ENCODE peak calls at places on chromosomes 2 and 18, in six cellular contexts. Z is choroid plexus epithelial cell, X is prostate gland, I is H9, M is pancreas, U is AG04449. Y is an unnamed sample.
A peak's percentile ranks its signal among the peaks of the same experiment; 100 is the strongest.

GRCh38 chr18:4125246-4125938 is 329.7 kb downstream of the DLGAP1 start:
- DNase-seq in Z (no peak), M (no peak), U (no peak), X (no peak), I (peak; percentile 73), Y (no peak)

GRCh38 chr2:28419003-28419704 is 26.5 kb downstream of the FOSL2 start:
- DNase-seq in Z (no peak), X (no peak), M (no peak), U (no peak), I (no peak), Y (peak; percentile 45)

GRCh38 chr2:101608411-101609317 is 88.8 kb upstream of the MAP4K4 start:
- DNase-seq in Z (no peak), X (no peak), U (no peak), M (no peak), I (no peak), Y (no peak)

GRCh38 chr18:3604626-3605408 is 154.8 kb downstream of the TGIF1 start:
- DNase-seq in I (no peak), X (no peak), U (peak; percentile 98), Z (peak; percentile 94), M (no peak), Y (peak; percentile 48)

GRCh38 chr2:237165405-237166276 is 80.0 kb downstream of the COPS8 start:
- DNase-seq in Z (peak; percentile 72), M (no peak), I (peak; percentile 64), X (no peak), U (no peak), Y (no peak)

GRCh38 chr18:58501033-58501432 is 127.9 kb downstream of the ALPK2 start:
- DNase-seq in U (no peak), X (no peak), M (no peak), Z (peak; percentile 27), I (no peak), Y (no peak)

GRCh38 chr2:88753833-88754584 is 62.5 kb downstream of the RPIA start:
- DNase-seq in X (no peak), Z (peak; percentile 68), M (no peak), U (no peak), I (no peak), Y (peak; percentile 72)

GRCh38 chr2:68466361-68466777 is 725 bp downstream of the FBXO48 start:
- DNase-seq in Z (peak; percentile 74), I (no peak), M (no peak), U (no peak), X (peak; percentile 10), Y (peak; percentile 21)

GRCh38 chr2:9519250-9519649 is 36.4 kb downstream of the ADAM17 start:
- DNase-seq in Z (peak; percentile 56), X (no peak), U (no peak), M (no peak), I (no peak), Y (no peak)

GRCh38 chr2:101001713-101002561 is at the start of gene RPL31:
- DNase-seq in M (peak; percentile 98), Z (peak; percentile 99), U (peak; percentile 80), I (peak; percentile 97), X (peak; percentile 96), Y (peak; percentile 97)

GRCh38 chr2:240374085-240374907 is 61.2 kb upstream of the GPC1 start:
- DNase-seq in X (no peak), M (peak; percentile 64), Z (peak; percentile 76), I (no peak), U (peak; percentile 83), Y (no peak)

GRCh38 chr2:218063541-218064295 is 5.3 kb upstream of the RUFY4 start:
- DNase-seq in M (no peak), Z (no peak), X (no peak), U (no peak), I (no peak), Y (peak; percentile 41)

GRCh38 chr2:138474093-138474834 is 27.3 kb upstream of the SPOPL start:
- DNase-seq in U (no peak), M (no peak), X (no peak), I (no peak), Z (peak; percentile 30), Y (no peak)

GRCh38 chr2:100011272-100011711 is 131.1 kb downstream of the AFF3 start:
- DNase-seq in Z (peak; percentile 93), U (peak; percentile 96), I (no peak), X (no peak), M (no peak), Y (no peak)

GRCh38 chr2:86314125-86314524 is 23.3 kb downstream of the REEP1 start:
- DNase-seq in Z (no peak), U (no peak), X (no peak), M (no peak), I (no peak), Y (no peak)

GRCh38 chr2:30232801-30233130 is 1.4 kb downstream of the LBH start:
- DNase-seq in Z (no peak), M (no peak), X (no peak), U (no peak), I (no peak), Y (no peak)

GRCh38 chr2:231717281-231718180 is 9.2 kb downstream of the PTMA start:
- DNase-seq in Z (peak; percentile 77), U (no peak), M (no peak), I (peak; percentile 82), X (no peak), Y (peak; percentile 72)

GRCh38 chr2:40690525-40690924 is 238.6 kb upstream of the SLC8A1 start:
- DNase-seq in I (no peak), Z (no peak), M (no peak), U (no peak), X (no peak), Y (no peak)

GRCh38 chr2:25373269-25373981 is 31.7 kb upstream of the DNMT3A start:
- DNase-seq in I (peak; percentile 26), X (peak; percentile 49), U (no peak), Z (no peak), M (peak; percentile 96), Y (no peak)

GRCh38 chr2:56531668-56532420 is 348.1 kb downstream of the CCDC85A start:
- DNase-seq in U (no peak), Z (peak; percentile 4), I (no peak), M (no peak), X (peak; percentile 6), Y (no peak)

GRCh38 chr2:152247337-152247695 is 71.8 kb upstream of the STAM2 start:
- DNase-seq in X (no peak), U (no peak), I (no peak), Z (no peak), M (no peak), Y (no peak)

GRCh38 chr18:12035481-12035880 is 54.2 kb downstream of the IMPA2 start:
- DNase-seq in I (no peak), M (no peak), X (no peak), U (no peak), Z (no peak), Y (no peak)

GRCh38 chr18:59484796-59485328 is 125.8 kb upstream of the LMAN1 start:
- DNase-seq in M (no peak), Z (peak; percentile 84), X (no peak), U (no peak), I (no peak), Y (no peak)

GRCh38 chr18:27599202-27599829 is 414.2 kb upstream of the CHST9 start:
- DNase-seq in M (no peak), X (peak; percentile 10), Z (peak; percentile 65), I (peak; percentile 50), U (no peak), Y (peak; percentile 45)

GRCh38 chr2:158291544-158292175 is 164.9 kb downstream of the CCDC148 start:
- DNase-seq in M (no peak), Z (no peak), X (no peak), U (no peak), I (no peak), Y (no peak)

GRCh38 chr2:76980067-76980466 is 542.1 kb downstream of the LRRTM4 start:
- DNase-seq in X (no peak), Z (no peak), I (no peak), M (no peak), U (no peak), Y (no peak)

GRCh38 chr2:76985387-76986136 is 536.6 kb downstream of the LRRTM4 start:
- DNase-seq in I (no peak), Z (no peak), M (no peak), U (no peak), X (no peak), Y (no peak)

DNA sequence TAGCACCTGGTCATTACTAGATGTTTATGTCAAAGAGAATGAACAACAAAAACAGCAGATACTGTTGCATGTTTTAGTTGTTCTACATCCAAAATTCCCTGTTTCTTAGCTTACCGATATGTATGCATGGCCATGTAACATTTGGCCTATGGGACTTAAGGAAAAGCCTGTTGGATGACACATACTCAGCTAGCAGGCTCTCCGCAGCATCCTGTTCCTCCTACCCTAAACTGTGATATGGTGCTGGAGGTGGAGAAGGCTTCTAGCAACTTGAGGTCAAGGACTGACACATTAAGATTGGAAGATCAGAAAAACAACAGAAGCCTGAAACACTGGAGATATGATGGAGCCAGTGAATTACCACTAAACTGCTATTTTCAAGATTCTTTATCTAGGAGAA is 537.8 kb downstream of the LRRTM4 start:
- DNase-seq in I (no peak), U (no peak), Z (no peak), M (no peak), X (no peak), Y (no peak)
- TF ChIP-seq CTCF in I (no peak), U (no peak), Z (no peak), M (no peak), X (no peak), Y (no peak)

GRCh38 chr2:122239440-122239839 is 484.0 kb downstream of the TSN start:
- DNase-seq in Z (no peak), U (no peak), I (no peak), X (no peak), M (no peak), Y (no peak)
- TF ChIP-seq CTCF in Z (no peak), U (no peak), I (peak; percentile 41), X (no peak), M (no peak), Y (no peak)

GRCh38 chr2:15412309-15412708 is 148.8 kb downstream of the NBAS start:
- DNase-seq in Z (no peak), X (no peak), I (no peak), U (no peak), M (no peak), Y (no peak)
- TF ChIP-seq CTCF in Z (no peak), X (no peak), I (no peak), U (no peak), M (no peak), Y (no peak)

DNA sequence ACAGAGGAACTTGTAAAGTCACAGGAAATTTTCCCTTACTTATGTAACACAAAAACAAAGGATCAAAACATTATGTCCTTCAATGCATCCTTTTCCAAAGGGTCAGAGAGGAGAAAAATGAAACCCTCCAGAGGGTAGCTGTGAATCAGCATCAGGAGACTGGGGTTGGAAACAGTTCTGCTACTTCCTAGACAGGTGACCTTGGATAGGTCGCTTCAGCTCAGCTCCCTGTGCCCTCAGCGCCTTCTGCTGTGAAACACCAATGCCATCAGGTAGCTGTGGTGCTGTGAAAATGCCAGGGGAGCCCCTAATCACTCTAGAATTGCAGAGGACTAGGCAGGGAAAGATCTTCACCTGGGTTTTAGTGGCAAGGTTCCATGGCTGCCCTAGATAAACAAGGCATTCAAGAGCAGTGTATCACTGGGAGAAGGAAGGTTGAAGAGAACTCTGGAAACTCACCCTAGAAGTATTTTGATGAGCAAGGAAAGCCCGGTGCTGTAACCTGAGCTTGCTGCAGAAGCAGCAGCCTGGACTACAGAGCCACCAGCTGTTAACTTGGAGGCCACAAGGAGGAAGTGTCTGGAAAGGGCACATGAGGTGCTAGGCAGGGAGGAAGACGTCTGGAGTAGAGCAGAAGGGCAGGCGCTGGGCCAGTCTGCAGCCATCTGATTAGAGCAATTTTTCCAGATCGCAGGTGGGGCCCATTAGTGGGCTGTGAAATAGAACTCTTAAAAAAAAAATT is 100.7 kb upstream of the MCFD2 start:
- DNase-seq in I (peak; percentile 77), X (peak; percentile 46), Z (peak; percentile 92), U (peak; percentile 91), M (peak; percentile 13), Y (no peak)
- TF ChIP-seq CTCF in I (peak; percentile 36), X (peak; percentile 41), Z (peak; percentile 50), U (peak; percentile 54), M (no peak), Y (no peak)

GRCh38 chr2:11534746-11535484 is 1.1 kb downstream of the GREB1 start:
- DNase-seq in I (no peak), Z (no peak), M (no peak), U (no peak), X (no peak), Y (no peak)
- TF ChIP-seq CTCF in I (peak; percentile 76), Z (peak; percentile 30), M (no peak), U (no peak), X (no peak), Y (no peak)